ENCODE peak calls at places on chromosome 10, in nine cellular contexts. One of them, this sample, is unnamed.

GRCh38 chr10:89391882-89392756 is at the start of gene IFIT1:
- DNase-seq in Peyer's patch: peak
- DNase-seq in prostate gland: peak
- DNase-seq in heart left ventricle: no peak
- DNase-seq in spleen: no peak
- DNase-seq in HCT116: peak
- DNase-seq in A549: peak
- DNase-seq in tibial nerve: peak
- DNase-seq in uterus: peak
- DNase-seq in this sample: no peak

GRCh38 chr10:13352519-13352918 is 4.4 kb upstream of the SEPHS1 start:
- DNase-seq in tibial nerve: no peak
- DNase-seq in HCT116: no peak
- DNase-seq in prostate gland: no peak
- DNase-seq in Peyer's patch: no peak
- DNase-seq in A549: no peak
- DNase-seq in heart left ventricle: no peak
- DNase-seq in spleen: no peak
- DNase-seq in uterus: no peak
- DNase-seq in this sample: no peak

GRCh38 chr10:4281207-4281825 is 496.3 kb upstream of the KLF6 start:
- DNase-seq in spleen: no peak
- DNase-seq in heart left ventricle: no peak
- DNase-seq in tibial nerve: no peak
- DNase-seq in A549: no peak
- DNase-seq in Peyer's patch: no peak
- DNase-seq in uterus: no peak
- DNase-seq in prostate gland: no peak
- DNase-seq in HCT116: no peak
- DNase-seq in this sample: no peak

GRCh38 chr10:91955114-91955513 is 31.5 kb downstream of the BTAF1 start:
- DNase-seq in spleen: no peak
- DNase-seq in heart left ventricle: no peak
- DNase-seq in Peyer's patch: no peak
- DNase-seq in prostate gland: no peak
- DNase-seq in HCT116: no peak
- DNase-seq in uterus: no peak
- DNase-seq in tibial nerve: no peak
- DNase-seq in A549: no peak
- DNase-seq in this sample: no peak

GRCh38 chr10:47323636-47324299 is 1.5 kb downstream of the GDF2 start:
- DNase-seq in uterus: no peak
- DNase-seq in spleen: no peak
- DNase-seq in HCT116: no peak
- DNase-seq in Peyer's patch: no peak
- DNase-seq in tibial nerve: no peak
- DNase-seq in prostate gland: no peak
- DNase-seq in heart left ventricle: no peak
- DNase-seq in A549: no peak
- DNase-seq in this sample: no peak

GRCh38 chr10:119028900-119029612 is 458 bp upstream of the NANOS1 start:
- DNase-seq in heart left ventricle: peak
- DNase-seq in uterus: peak
- DNase-seq in Peyer's patch: peak
- DNase-seq in spleen: peak
- DNase-seq in A549: peak
- DNase-seq in tibial nerve: peak
- DNase-seq in prostate gland: peak
- DNase-seq in HCT116: peak
- DNase-seq in this sample: peak

GRCh38 chr10:76082956-76083355 is 651.5 kb downstream of the LRMDA start:
- DNase-seq in tibial nerve: no peak
- DNase-seq in Peyer's patch: peak
- DNase-seq in heart left ventricle: no peak
- DNase-seq in spleen: no peak
- DNase-seq in A549: peak
- DNase-seq in prostate gland: no peak
- DNase-seq in uterus: no peak
- DNase-seq in HCT116: peak
- DNase-seq in this sample: no peak

GRCh38 chr10:79451046-79451699 is 5.7 kb upstream of the ZCCHC24 start:
- DNase-seq in A549: no peak
- DNase-seq in tibial nerve: no peak
- DNase-seq in Peyer's patch: peak
- DNase-seq in spleen: peak
- DNase-seq in uterus: no peak
- DNase-seq in prostate gland: no peak
- DNase-seq in HCT116: no peak
- DNase-seq in heart left ventricle: no peak
- DNase-seq in this sample: no peak

GRCh38 chr10:35336921-35337741 is 822 bp downstream of the CCNY start:
- DNase-seq in A549: peak
- DNase-seq in uterus: peak
- DNase-seq in heart left ventricle: peak
- DNase-seq in Peyer's patch: peak
- DNase-seq in HCT116: no peak
- DNase-seq in tibial nerve: no peak
- DNase-seq in spleen: peak
- DNase-seq in prostate gland: peak
- DNase-seq in this sample: no peak

GRCh38 chr10:70619271-70620019 is 16.9 kb upstream of the PRF1 start:
- DNase-seq in Peyer's patch: no peak
- DNase-seq in uterus: no peak
- DNase-seq in A549: peak
- DNase-seq in spleen: no peak
- DNase-seq in heart left ventricle: no peak
- DNase-seq in prostate gland: no peak
- DNase-seq in tibial nerve: no peak
- DNase-seq in HCT116: peak
- DNase-seq in this sample: no peak

GRCh38 chr10:660980-661890 is 28.2 kb downstream of the DIP2C start:
- DNase-seq in uterus: no peak
- DNase-seq in tibial nerve: no peak
- DNase-seq in spleen: no peak
- DNase-seq in HCT116: no peak
- DNase-seq in A549: no peak
- DNase-seq in Peyer's patch: peak
- DNase-seq in heart left ventricle: no peak
- DNase-seq in prostate gland: no peak
- DNase-seq in this sample: no peak

GRCh38 chr10:60974463-60975149 is 30.6 kb upstream of the RHOBTB1 start:
- DNase-seq in prostate gland: no peak
- DNase-seq in uterus: no peak
- DNase-seq in HCT116: no peak
- DNase-seq in A549: no peak
- DNase-seq in Peyer's patch: no peak
- DNase-seq in spleen: no peak
- DNase-seq in tibial nerve: no peak
- DNase-seq in heart left ventricle: no peak
- DNase-seq in this sample: no peak

GRCh38 chr10:4315529-4315928 is 510.5 kb upstream of the AKR1E2 start:
- DNase-seq in HCT116: no peak
- DNase-seq in heart left ventricle: no peak
- DNase-seq in spleen: no peak
- DNase-seq in Peyer's patch: no peak
- DNase-seq in prostate gland: no peak
- DNase-seq in tibial nerve: peak
- DNase-seq in A549: no peak
- DNase-seq in uterus: no peak
- DNase-seq in this sample: no peak

GRCh38 chr10:48533540-48533939 is 71.3 kb downstream of the ARHGAP22 start:
- DNase-seq in Peyer's patch: no peak
- DNase-seq in HCT116: no peak
- DNase-seq in tibial nerve: no peak
- DNase-seq in heart left ventricle: no peak
- DNase-seq in spleen: no peak
- DNase-seq in prostate gland: no peak
- DNase-seq in uterus: no peak
- DNase-seq in A549: no peak
- DNase-seq in this sample: no peak
- TF ChIP-seq POLR2A in Peyer's patch: no peak
- TF ChIP-seq POLR2A in HCT116: no peak
- TF ChIP-seq POLR2A in tibial nerve: no peak
- TF ChIP-seq POLR2A in heart left ventricle: no peak
- TF ChIP-seq POLR2A in spleen: no peak
- TF ChIP-seq POLR2A in prostate gland: no peak
- TF ChIP-seq POLR2A in uterus: no peak
- TF ChIP-seq POLR2A in A549: no peak
- TF ChIP-seq POLR2A in this sample: no peak

DNA sequence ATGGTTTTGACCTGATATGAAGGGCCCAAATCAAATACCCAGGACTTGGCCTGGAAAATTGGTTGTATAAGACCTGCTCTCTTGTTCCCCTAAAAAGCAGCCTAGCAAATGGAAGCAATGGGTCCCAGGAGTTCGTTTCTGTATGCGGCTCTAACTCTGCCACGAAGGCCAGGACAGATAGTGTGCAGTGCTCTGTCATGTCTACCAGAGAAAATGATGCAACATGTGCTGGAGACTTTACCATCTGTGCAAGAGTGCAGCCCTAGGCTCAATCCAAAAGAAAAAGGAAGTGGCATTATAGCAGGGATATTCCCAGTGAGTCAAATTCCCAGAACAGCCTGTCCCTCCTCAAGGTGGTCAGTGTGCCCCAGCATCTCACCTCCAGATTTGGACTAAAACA is 311.4 kb downstream of the RNLS start:
- DNase-seq in uterus: no peak
- DNase-seq in Peyer's patch: no peak
- DNase-seq in spleen: no peak
- DNase-seq in HCT116: no peak
- DNase-seq in tibial nerve: no peak
- DNase-seq in prostate gland: no peak
- DNase-seq in A549: no peak
- DNase-seq in heart left ventricle: no peak
- DNase-seq in this sample: no peak
- TF ChIP-seq POLR2A in uterus: no peak
- TF ChIP-seq POLR2A in Peyer's patch: no peak
- TF ChIP-seq POLR2A in spleen: no peak
- TF ChIP-seq POLR2A in HCT116: no peak
- TF ChIP-seq POLR2A in tibial nerve: no peak
- TF ChIP-seq POLR2A in prostate gland: no peak
- TF ChIP-seq POLR2A in A549: no peak
- TF ChIP-seq POLR2A in heart left ventricle: no peak
- TF ChIP-seq POLR2A in this sample: no peak

DNA sequence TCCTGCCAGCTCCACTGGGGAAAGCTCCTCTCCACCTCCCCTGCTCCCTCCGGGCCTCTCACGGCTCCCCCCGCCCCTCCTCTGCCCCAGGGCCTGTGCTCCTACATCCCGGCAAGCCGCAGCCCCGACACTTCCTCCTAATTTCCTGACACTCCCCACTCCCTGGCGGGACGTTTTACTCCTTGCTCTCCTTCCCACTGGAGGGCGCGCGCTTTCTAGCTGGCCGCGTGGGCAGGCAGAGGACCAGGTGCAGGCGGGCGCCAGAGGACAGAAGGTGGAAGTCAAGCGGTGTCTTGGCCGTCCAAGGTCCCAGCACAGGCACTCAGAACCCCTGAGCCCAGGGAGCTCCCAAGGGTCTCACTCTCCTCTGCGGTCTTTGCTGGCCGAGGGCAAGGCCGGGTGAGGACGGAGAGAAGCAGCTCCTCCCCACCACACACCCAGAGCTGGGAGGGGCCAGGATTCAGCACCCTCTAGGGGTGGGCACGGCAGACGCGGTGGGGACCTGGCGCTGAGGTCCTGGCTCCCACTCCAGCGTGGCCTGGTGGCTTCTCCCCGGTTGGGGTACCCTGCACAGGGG is 19.1 kb downstream of the ADAM8 start:
- DNase-seq in A549: peak
- DNase-seq in tibial nerve: peak
- DNase-seq in uterus: peak
- DNase-seq in prostate gland: peak
- DNase-seq in heart left ventricle: peak
- DNase-seq in HCT116: no peak
- DNase-seq in Peyer's patch: peak
- DNase-seq in spleen: peak
- DNase-seq in this sample: no peak
- TF ChIP-seq POLR2A in A549: peak
- TF ChIP-seq POLR2A in tibial nerve: no peak
- TF ChIP-seq POLR2A in uterus: no peak
- TF ChIP-seq POLR2A in prostate gland: no peak
- TF ChIP-seq POLR2A in heart left ventricle: no peak
- TF ChIP-seq POLR2A in HCT116: peak
- TF ChIP-seq POLR2A in Peyer's patch: no peak
- TF ChIP-seq POLR2A in spleen: no peak
- TF ChIP-seq POLR2A in this sample: no peak

GRCh38 chr10:69045441-69046300 is 42.2 kb upstream of the SRGN start:
- DNase-seq in A549: no peak
- DNase-seq in HCT116: no peak
- DNase-seq in prostate gland: no peak
- DNase-seq in heart left ventricle: no peak
- DNase-seq in Peyer's patch: peak
- DNase-seq in uterus: no peak
- DNase-seq in spleen: no peak
- DNase-seq in tibial nerve: no peak
- DNase-seq in this sample: no peak

GRCh38 chr10:69042417-69042816 is 45.5 kb upstream of the SRGN start:
- DNase-seq in HCT116: no peak
- DNase-seq in prostate gland: no peak
- DNase-seq in Peyer's patch: no peak
- DNase-seq in tibial nerve: no peak
- DNase-seq in spleen: no peak
- DNase-seq in heart left ventricle: no peak
- DNase-seq in A549: no peak
- DNase-seq in uterus: no peak
- DNase-seq in this sample: no peak

GRCh38 chr10:69047111-69047837 is 40.6 kb upstream of the SRGN start:
- DNase-seq in tibial nerve: no peak
- DNase-seq in HCT116: no peak
- DNase-seq in spleen: no peak
- DNase-seq in Peyer's patch: no peak
- DNase-seq in uterus: no peak
- DNase-seq in heart left ventricle: no peak
- DNase-seq in prostate gland: no peak
- DNase-seq in A549: no peak
- DNase-seq in this sample: no peak

GRCh38 chr10:69042838-69043237 is 45.1 kb upstream of the SRGN start:
- DNase-seq in uterus: no peak
- DNase-seq in spleen: no peak
- DNase-seq in Peyer's patch: no peak
- DNase-seq in tibial nerve: no peak
- DNase-seq in HCT116: no peak
- DNase-seq in prostate gland: no peak
- DNase-seq in heart left ventricle: no peak
- DNase-seq in A549: no peak
- DNase-seq in this sample: no peak

GRCh38 chr10:69043931-69044531 is 43.9 kb upstream of the SRGN start:
- DNase-seq in prostate gland: no peak
- DNase-seq in tibial nerve: no peak
- DNase-seq in heart left ventricle: no peak
- DNase-seq in uterus: no peak
- DNase-seq in Peyer's patch: peak
- DNase-seq in HCT116: no peak
- DNase-seq in spleen: no peak
- DNase-seq in A549: no peak
- DNase-seq in this sample: no peak
- TF ChIP-seq POLR2A in prostate gland: no peak
- TF ChIP-seq POLR2A in tibial nerve: no peak
- TF ChIP-seq POLR2A in heart left ventricle: no peak
- TF ChIP-seq POLR2A in uterus: no peak
- TF ChIP-seq POLR2A in Peyer's patch: no peak
- TF ChIP-seq POLR2A in HCT116: no peak
- TF ChIP-seq POLR2A in spleen: no peak
- TF ChIP-seq POLR2A in A549: no peak
- TF ChIP-seq POLR2A in this sample: no peak

This sample was measured in GM12891.